ENCODE peak calls at places on chromosomes 1 and 21, in five cellular contexts. One of them, this sample, is unnamed.
A peak's percentile ranks its signal among the peaks of the same experiment; 100 is the strongest.

GRCh38 chr1:224617410-224618361 is 1.6 kb downstream of the CNIH3 start:
- DNase-seq in colonic mucosa: no peak
- DNase-seq in EL: no peak
- DNase-seq in stimulated activated CD4-positive, alpha-beta T cell treated with anti-CD3 and anti-CD28 coated beads, Interleukin-1b, Interleukin-23, amount 100 ng/mL, for 24 hours: no peak
- DNase-seq in NT2/D1: no peak
- DNase-seq in this sample: no peak

GRCh38 chr1:211133393-211133840 is 531 bp downstream of the KCNH1 start:
- DNase-seq in stimulated activated CD4-positive, alpha-beta T cell treated with anti-CD3 and anti-CD28 coated beads, Interleukin-1b, Interleukin-23, amount 100 ng/mL, for 24 hours: no peak
- DNase-seq in EL: peak; percentile 52
- DNase-seq in colonic mucosa: no peak
- DNase-seq in NT2/D1: peak; percentile 38
- DNase-seq in this sample: no peak

GRCh38 chr1:108699375-108700332 is 7.5 kb downstream of the PRPF38B start:
- DNase-seq in NT2/D1: no peak
- DNase-seq in EL: no peak
- DNase-seq in stimulated activated CD4-positive, alpha-beta T cell treated with anti-CD3 and anti-CD28 coated beads, Interleukin-1b, Interleukin-23, amount 100 ng/mL, for 24 hours: no peak
- DNase-seq in colonic mucosa: no peak
- DNase-seq in this sample: no peak

GRCh38 chr1:205520709-205521108 is 16.2 kb downstream of the CDK18 start:
- DNase-seq in EL: no peak
- DNase-seq in stimulated activated CD4-positive, alpha-beta T cell treated with anti-CD3 and anti-CD28 coated beads, Interleukin-1b, Interleukin-23, amount 100 ng/mL, for 24 hours: no peak
- DNase-seq in colonic mucosa: no peak
- DNase-seq in NT2/D1: no peak
- DNase-seq in this sample: no peak

GRCh38 chr1:2300851-2301606 is 72.9 kb downstream of the SKI start:
- DNase-seq in NT2/D1: no peak
- DNase-seq in stimulated activated CD4-positive, alpha-beta T cell treated with anti-CD3 and anti-CD28 coated beads, Interleukin-1b, Interleukin-23, amount 100 ng/mL, for 24 hours: peak; percentile 56
- DNase-seq in colonic mucosa: peak; percentile 71
- DNase-seq in EL: peak; percentile 56
- DNase-seq in this sample: no peak

GRCh38 chr21:31710586-31710985 is 21.3 kb downstream of the SCAF4 start:
- DNase-seq in EL: peak; percentile 80
- DNase-seq in NT2/D1: no peak
- DNase-seq in colonic mucosa: no peak
- DNase-seq in stimulated activated CD4-positive, alpha-beta T cell treated with anti-CD3 and anti-CD28 coated beads, Interleukin-1b, Interleukin-23, amount 100 ng/mL, for 24 hours: no peak
- DNase-seq in this sample: no peak

GRCh38 chr1:31155216-31155806 is 84.4 kb downstream of the NKAIN1 start:
- DNase-seq in NT2/D1: peak; percentile 62
- DNase-seq in colonic mucosa: peak; percentile 76
- DNase-seq in stimulated activated CD4-positive, alpha-beta T cell treated with anti-CD3 and anti-CD28 coated beads, Interleukin-1b, Interleukin-23, amount 100 ng/mL, for 24 hours: peak; percentile 36
- DNase-seq in EL: peak; percentile 77
- DNase-seq in this sample: no peak

GRCh38 chr21:46021978-46022544 is 40.5 kb downstream of the COL6A1 start:
- DNase-seq in EL: no peak
- DNase-seq in colonic mucosa: no peak
- DNase-seq in stimulated activated CD4-positive, alpha-beta T cell treated with anti-CD3 and anti-CD28 coated beads, Interleukin-1b, Interleukin-23, amount 100 ng/mL, for 24 hours: no peak
- DNase-seq in NT2/D1: no peak
- DNase-seq in this sample: no peak

GRCh38 chr1:150537732-150538684 is 11.2 kb upstream of the ADAMTSL4 start:
- DNase-seq in stimulated activated CD4-positive, alpha-beta T cell treated with anti-CD3 and anti-CD28 coated beads, Interleukin-1b, Interleukin-23, amount 100 ng/mL, for 24 hours: no peak
- DNase-seq in EL: peak; percentile 82
- DNase-seq in colonic mucosa: no peak
- DNase-seq in NT2/D1: peak; percentile 92
- DNase-seq in this sample: no peak

GRCh38 chr1:36846366-36846765 is 187.9 kb downstream of the GRIK3 start:
- DNase-seq in EL: no peak
- DNase-seq in stimulated activated CD4-positive, alpha-beta T cell treated with anti-CD3 and anti-CD28 coated beads, Interleukin-1b, Interleukin-23, amount 100 ng/mL, for 24 hours: no peak
- DNase-seq in NT2/D1: peak; percentile 48
- DNase-seq in colonic mucosa: no peak
- DNase-seq in this sample: no peak

GRCh38 chr1:56645663-56646330 is 683 bp downstream of the PRKAA2 start:
- DNase-seq in NT2/D1: peak; percentile 15
- DNase-seq in EL: peak; percentile 48
- DNase-seq in colonic mucosa: peak; percentile 40
- DNase-seq in stimulated activated CD4-positive, alpha-beta T cell treated with anti-CD3 and anti-CD28 coated beads, Interleukin-1b, Interleukin-23, amount 100 ng/mL, for 24 hours: no peak
- DNase-seq in this sample: no peak

GRCh38 chr21:42403611-42404231 is at the start of gene UBASH3A:
- DNase-seq in NT2/D1: no peak
- DNase-seq in EL: no peak
- DNase-seq in stimulated activated CD4-positive, alpha-beta T cell treated with anti-CD3 and anti-CD28 coated beads, Interleukin-1b, Interleukin-23, amount 100 ng/mL, for 24 hours: no peak
- DNase-seq in colonic mucosa: no peak
- DNase-seq in this sample: no peak

GRCh38 chr1:98472878-98473277 is 188.6 kb upstream of the SNX7 start:
- DNase-seq in colonic mucosa: no peak
- DNase-seq in EL: no peak
- DNase-seq in stimulated activated CD4-positive, alpha-beta T cell treated with anti-CD3 and anti-CD28 coated beads, Interleukin-1b, Interleukin-23, amount 100 ng/mL, for 24 hours: no peak
- DNase-seq in NT2/D1: no peak
- DNase-seq in this sample: no peak

GRCh38 chr1:8814870-8815269 is 2.6 kb downstream of the RERE start:
- DNase-seq in NT2/D1: no peak
- DNase-seq in stimulated activated CD4-positive, alpha-beta T cell treated with anti-CD3 and anti-CD28 coated beads, Interleukin-1b, Interleukin-23, amount 100 ng/mL, for 24 hours: no peak
- DNase-seq in EL: no peak
- DNase-seq in colonic mucosa: no peak
- DNase-seq in this sample: no peak

GRCh38 chr1:15483971-15484370 is 8.1 kb downstream of the CELA2B start:
- DNase-seq in EL: no peak
- DNase-seq in colonic mucosa: no peak
- DNase-seq in NT2/D1: no peak
- DNase-seq in stimulated activated CD4-positive, alpha-beta T cell treated with anti-CD3 and anti-CD28 coated beads, Interleukin-1b, Interleukin-23, amount 100 ng/mL, for 24 hours: no peak
- DNase-seq in this sample: no peak

GRCh38 chr1:46466477-46467182 is 23.0 kb upstream of the DMBX1 start:
- DNase-seq in stimulated activated CD4-positive, alpha-beta T cell treated with anti-CD3 and anti-CD28 coated beads, Interleukin-1b, Interleukin-23, amount 100 ng/mL, for 24 hours: no peak
- DNase-seq in colonic mucosa: no peak
- DNase-seq in EL: peak; percentile 30
- DNase-seq in NT2/D1: peak; percentile 76
- DNase-seq in this sample: no peak

GRCh38 chr1:197544553-197544952 is 230.7 kb downstream of the DENND1B start:
- DNase-seq in NT2/D1: no peak
- DNase-seq in stimulated activated CD4-positive, alpha-beta T cell treated with anti-CD3 and anti-CD28 coated beads, Interleukin-1b, Interleukin-23, amount 100 ng/mL, for 24 hours: no peak
- DNase-seq in EL: no peak
- DNase-seq in colonic mucosa: no peak
- DNase-seq in this sample: no peak

GRCh38 chr1:28776341-28776740 is 35.6 kb upstream of the OPRD1 start:
- DNase-seq in colonic mucosa: no peak
- DNase-seq in stimulated activated CD4-positive, alpha-beta T cell treated with anti-CD3 and anti-CD28 coated beads, Interleukin-1b, Interleukin-23, amount 100 ng/mL, for 24 hours: no peak
- DNase-seq in EL: no peak
- DNase-seq in NT2/D1: no peak
- DNase-seq in this sample: no peak

GRCh38 chr1:172002725-172003345 is 161.5 kb downstream of the DNM3 start:
- DNase-seq in NT2/D1: peak; percentile 33
- DNase-seq in colonic mucosa: peak; percentile 33
- DNase-seq in EL: peak; percentile 60
- DNase-seq in stimulated activated CD4-positive, alpha-beta T cell treated with anti-CD3 and anti-CD28 coated beads, Interleukin-1b, Interleukin-23, amount 100 ng/mL, for 24 hours: peak; percentile 2
- DNase-seq in this sample: no peak

GRCh38 chr21:41258617-41259016 is 58.0 kb upstream of the FAM3B start:
- DNase-seq in stimulated activated CD4-positive, alpha-beta T cell treated with anti-CD3 and anti-CD28 coated beads, Interleukin-1b, Interleukin-23, amount 100 ng/mL, for 24 hours: no peak
- DNase-seq in colonic mucosa: no peak
- DNase-seq in EL: no peak
- DNase-seq in NT2/D1: no peak
- DNase-seq in this sample: no peak

GRCh38 chr1:165899461-165899941 is 72.1 kb downstream of the UCK2 start:
- DNase-seq in stimulated activated CD4-positive, alpha-beta T cell treated with anti-CD3 and anti-CD28 coated beads, Interleukin-1b, Interleukin-23, amount 100 ng/mL, for 24 hours: no peak
- DNase-seq in EL: peak; percentile 43
- DNase-seq in colonic mucosa: no peak
- DNase-seq in NT2/D1: no peak
- DNase-seq in this sample: no peak

GRCh38 chr21:29829514-29830255 is 110.1 kb downstream of the GRIK1 start:
- DNase-seq in EL: no peak
- DNase-seq in NT2/D1: no peak
- DNase-seq in stimulated activated CD4-positive, alpha-beta T cell treated with anti-CD3 and anti-CD28 coated beads, Interleukin-1b, Interleukin-23, amount 100 ng/mL, for 24 hours: no peak
- DNase-seq in colonic mucosa: no peak
- DNase-seq in this sample: no peak

This sample was measured in iPS DF 19.7.